ENCODE peak calls at places on chromosomes 4 and X, in nine cellular contexts. Z is ovary, G is upper lobe of left lung, A is Peyer's patch, B is H1, J is body of pancreas, O is endothelial cell of umbilical vein, P is esophagus muscularis mucosa, E is thyroid gland. N is an unnamed sample.

GRCh38 chr4:147361726-147362125 is 119.2 kb upstream of the EDNRA start:
- DNase-seq in G (no peak), O (peak; percentile 89), B (no peak), Z (peak; percentile 76), P (no peak), E (no peak), J (no peak), A (no peak), N (peak; percentile 61)

GRCh38 chrX:120517936-120518335 is 42.8 kb downstream of the CUL4B start:
- DNase-seq in P (no peak), E (no peak), G (no peak), A (no peak), Z (no peak), O (peak; percentile 70), J (no peak), B (no peak), N (no peak)

GRCh38 chr4:742742-743311 is 37.2 kb downstream of the PCGF3 start:
- DNase-seq in P (no peak), G (peak; percentile 85), A (peak; percentile 83), O (peak; percentile 52), B (peak; percentile 94), J (peak; percentile 53), E (peak; percentile 70), Z (peak; percentile 80), N (peak; percentile 74)

GRCh38 chr4:42654606-42655005 is 2.3 kb downstream of the ATP8A1 start:
- DNase-seq in A (no peak), E (peak; percentile 40), B (no peak), Z (no peak), O (peak; percentile 39), J (peak; percentile 25), G (no peak), P (no peak), N (no peak)

GRCh38 chrX:47179928-47180255 is 13.7 kb upstream of the UBA1 start:
- DNase-seq in A (no peak), P (no peak), J (no peak), E (no peak), O (no peak), G (no peak), B (no peak), Z (no peak), N (no peak)

GRCh38 chr4:118881512-118882146 is 7.0 kb upstream of the SYNPO2 start:
- DNase-seq in E (no peak), G (no peak), B (no peak), A (no peak), O (no peak), Z (no peak), P (no peak), J (no peak), N (no peak)

GRCh38 chrX:15675490-15675921 is 10.9 kb upstream of the CLTRN start:
- DNase-seq in G (peak; percentile 89), A (no peak), E (peak; percentile 74), B (peak; percentile 81), O (no peak), Z (peak; percentile 92), P (peak; percentile 95), J (peak; percentile 92), N (peak; percentile 86)

GRCh38 chr4:77465271-77465670 is 140.3 kb upstream of the CXCL13 start:
- DNase-seq in G (no peak), J (peak; percentile 64), O (no peak), B (peak; percentile 49), E (peak; percentile 44), Z (no peak), A (peak; percentile 58), P (no peak), N (peak; percentile 66)

GRCh38 chr4:87978656-87979055 is 3.1 kb downstream of the SPP1 start:
- DNase-seq in J (no peak), P (no peak), A (no peak), B (no peak), Z (no peak), G (no peak), E (no peak), O (no peak), N (no peak)

GRCh38 chr4:140071043-140071442 is 82.9 kb downstream of the MAML3 start:
- DNase-seq in B (no peak), G (no peak), O (no peak), J (no peak), P (no peak), E (no peak), Z (no peak), A (no peak), N (no peak)

GRCh38 chrX:76862509-76862908 is 435.0 kb downstream of the MAGEE1 start:
- DNase-seq in E (no peak), J (no peak), B (no peak), A (no peak), O (no peak), P (no peak), Z (no peak), G (no peak), N (no peak)

DNA sequence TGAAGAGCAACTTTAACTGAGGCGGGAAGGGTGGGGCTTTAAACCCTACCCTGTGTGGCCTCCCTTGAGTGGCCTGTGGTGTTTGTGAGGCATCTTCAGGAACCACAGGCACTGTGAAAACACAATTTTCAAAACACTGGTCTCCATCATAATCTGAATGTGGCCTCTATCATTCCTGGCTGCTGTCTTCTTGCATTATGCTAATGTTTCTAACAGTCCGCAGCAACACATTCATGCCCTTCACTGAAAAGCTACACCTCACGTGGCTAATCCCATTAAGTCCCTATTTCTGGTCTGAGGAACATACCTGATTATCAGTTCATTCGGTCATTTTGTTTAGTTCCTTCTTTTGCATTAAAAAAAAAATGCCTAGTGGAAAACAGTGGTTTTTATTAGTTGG is 94.6 kb downstream of the F11 start:
- DNase-seq in J (no peak), G (no peak), B (no peak), Z (no peak), A (no peak), O (no peak), E (no peak), P (no peak), N (no peak)
- H3K27me3 ChIP-seq in J (no peaks in the 10 kb centered on the region), G (no peaks in the 10 kb centered on the region), B (no peaks in the 10 kb centered on the region), Z (no peaks in the 10 kb centered on the region), A (no peaks in the 10 kb centered on the region), O (no peaks in the 10 kb centered on the region), E (no peaks in the 10 kb centered on the region), P (no peaks in the 10 kb centered on the region), N (no peaks in the 10 kb centered on the region)

GRCh38 chrX:153688900-153689590 is 1.3 kb downstream of the SLC6A8 start:
- DNase-seq in G (peak; percentile 80), J (peak; percentile 76), Z (peak; percentile 34), B (no peak), O (peak; percentile 6), A (peak; percentile 43), E (peak; percentile 39), P (no peak), N (no peak)

GRCh38 chrX:153688071-153688470 is 345 bp downstream of the SLC6A8 start:
- DNase-seq in A (no peak), O (no peak), Z (no peak), P (no peak), G (peak; percentile 70), J (no peak), E (no peak), B (no peak), N (no peak)

GRCh38 chrX:153685751-153686676 is 1.7 kb upstream of the SLC6A8 start:
- DNase-seq in O (no peak), J (peak; percentile 3), A (peak; percentile 34), Z (peak; percentile 18), P (no peak), B (peak; percentile 47), E (no peak), G (no peak), N (peak; percentile 60)

GRCh38 chrX:153688534-153688899 is 791 bp downstream of the SLC6A8 start:
- DNase-seq in E (no peak), A (peak; percentile 48), G (no peak), P (no peak), J (no peak), O (no peak), B (no peak), Z (peak; percentile 19), N (no peak)

DNA sequence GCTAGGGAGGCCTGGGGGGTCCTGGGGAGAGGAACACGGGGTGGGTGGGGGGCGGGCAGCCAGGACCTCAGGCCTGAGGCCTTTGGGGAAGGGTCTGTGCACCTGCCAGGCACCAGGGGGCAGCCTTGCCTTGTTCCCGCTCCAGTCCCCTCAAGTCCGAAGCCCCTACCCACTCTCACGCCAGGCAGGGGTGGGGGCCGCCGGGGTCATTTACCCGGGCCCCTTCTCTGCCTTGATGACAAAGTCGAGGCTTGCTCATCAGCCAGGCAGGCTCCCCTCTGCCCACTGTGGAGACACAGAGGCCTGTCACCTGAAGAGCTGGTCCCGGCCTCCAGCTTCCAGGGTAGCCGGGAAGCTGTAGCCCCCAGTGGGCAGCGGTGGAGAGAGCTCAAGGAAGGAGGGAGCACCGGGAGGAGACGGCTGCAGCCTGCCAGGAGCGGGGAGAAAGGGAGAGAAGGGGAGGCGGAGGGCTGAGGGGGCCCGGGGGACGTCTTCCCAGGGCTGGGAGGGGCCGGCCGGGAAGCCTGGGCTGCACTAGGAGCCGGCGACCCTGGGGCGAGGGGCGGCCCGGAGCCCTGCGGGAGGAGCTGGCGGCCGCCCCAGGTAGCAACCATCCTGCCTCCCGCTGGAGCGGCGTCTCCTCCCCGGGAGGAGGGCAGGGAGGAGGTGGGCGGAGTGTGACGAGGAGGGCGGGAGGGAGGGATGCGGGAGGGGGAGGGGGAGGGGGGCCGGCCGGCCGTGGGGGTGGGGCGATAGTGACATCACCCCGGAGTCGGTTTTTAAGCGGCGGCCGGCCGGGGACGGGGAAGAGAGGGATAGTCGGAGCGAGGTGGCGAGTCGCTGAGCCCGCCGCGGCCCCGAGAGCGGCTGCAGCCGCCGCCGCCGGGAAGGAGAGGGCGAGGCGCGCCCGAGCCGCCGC is at the start of gene SLC6A8:
- DNase-seq in Z (peak; percentile 80), G (peak; percentile 90), E (peak; percentile 61), J (peak; percentile 78), B (peak; percentile 69), P (no peak), O (peak; percentile 27), A (peak; percentile 83), N (peak; percentile 73)
- TF ChIP-seq POLR2A in Z (no peak), G (no peak), E (peak; percentile 70), J (peak; percentile 38), B (no peak), P (no peak), O (peak; percentile 40), A (peak; percentile 39), N (no peak)

DNA sequence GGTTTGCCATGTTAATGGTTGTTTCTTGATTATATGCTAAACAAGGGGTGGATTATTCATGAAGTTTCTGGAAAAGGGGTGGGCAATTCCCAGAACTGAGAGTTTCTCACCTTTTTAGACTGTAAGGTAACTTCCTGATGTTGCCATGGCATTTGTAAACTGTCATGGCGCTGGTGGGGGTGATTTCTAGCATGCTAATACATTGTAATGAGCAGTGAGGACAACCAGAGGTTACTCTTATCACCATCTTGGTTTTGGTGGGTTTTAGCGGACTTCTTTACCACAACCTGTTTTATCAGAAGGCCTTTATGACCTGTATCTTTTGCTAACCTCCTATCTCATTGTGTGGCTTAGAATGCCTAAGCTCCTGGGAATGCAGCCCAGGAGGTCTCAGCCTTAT is 81.5 kb downstream of the CFAP299 start:
- DNase-seq in E (no peak), A (no peak), O (no peak), Z (no peak), G (no peak), J (no peak), B (no peak), P (no peak), N (no peak)
- H3K4me3 ChIP-seq in E (no peak overlapping the region), A (no peak overlapping the region), O (no peak overlapping the region), Z (no peak overlapping the region), G (no peak overlapping the region), J (no peak overlapping the region), B (no peak overlapping the region), P (no peak overlapping the region), N (no peak overlapping the region)

DNA sequence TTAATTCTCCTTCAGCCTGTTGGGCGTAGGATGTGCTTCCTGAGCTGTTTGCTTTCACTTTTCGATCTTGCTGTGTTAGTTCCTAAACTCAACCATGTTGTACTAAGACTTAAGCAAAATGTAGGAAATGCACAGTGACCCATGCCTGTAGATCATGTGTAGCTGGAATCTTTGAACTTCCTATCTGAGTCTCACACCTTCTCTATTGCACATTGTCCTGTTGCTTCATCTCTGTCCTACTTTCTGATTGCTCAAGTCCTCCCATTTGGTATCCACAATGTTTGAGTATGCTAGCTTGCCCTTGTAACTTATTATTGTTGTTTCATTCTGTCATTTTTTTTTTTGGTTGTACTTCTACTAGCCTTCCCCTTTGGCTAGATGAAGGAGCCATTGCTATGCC is 239.6 kb downstream of the PPP1R2C start:
- DNase-seq in E (no peak), P (no peak), O (no peak), J (no peak), G (no peak), A (no peak), Z (no peak), B (no peak), N (no peak)
- H3K27me3 ChIP-seq in E (no peaks in the 10 kb centered on the region), P (no peaks in the 10 kb centered on the region), O (no peaks in the 10 kb centered on the region), J (no peaks in the 10 kb centered on the region), G (no peaks in the 10 kb centered on the region), A (no peaks in the 10 kb centered on the region), Z (no peaks in the 10 kb centered on the region), B (no peaks in the 10 kb centered on the region), N (no peaks in the 10 kb centered on the region)